ENCODE peak calls at places on chromosomes 13 and 19, in eight cellular contexts. Z, J, V, P, T, Q, S and N are unnamed samples.

GRCh38 chr13:75101997-75102720 is 379.8 kb downstream of the TBC1D4 start:
- DNase-seq in Z (no peak), J (no peak), V (no peak), P (peak), T (no peak), Q (no peak), S (no peak), N (no peak)

GRCh38 chr19:10852098-10852800 is 4.0 kb downstream of the C19orf38 start:
- DNase-seq in Z (no peak), J (no peak), V (no peak), P (peak), T (no peak), Q (no peak), S (peak), N (peak)

GRCh38 chr13:59931621-59932020 is 232.1 kb downstream of the DIAPH3 start:
- DNase-seq in Z (no peak), J (no peak), V (no peak), P (no peak), T (no peak), Q (no peak), S (no peak), N (no peak)

GRCh38 chr19:3361384-3362216 is 4.8 kb upstream of the NFIC start:
- DNase-seq in Z (no peak), J (no peak), V (no peak), P (no peak), T (no peak), Q (no peak), S (no peak), N (no peak)

GRCh38 chr13:24148414-24149305 is 11.9 kb upstream of the SPATA13 start:
- DNase-seq in Z (no peak), J (peak), V (no peak), P (peak), T (no peak), Q (peak), S (peak), N (no peak)

GRCh38 chr13:113860579-113861432 is 3.1 kb downstream of the GAS6 start:
- DNase-seq in Z (peak), J (no peak), V (no peak), P (peak), T (no peak), Q (peak), S (peak), N (no peak)

GRCh38 chr19:43662487-43662886 is 7.5 kb downstream of the PLAUR start:
- DNase-seq in Z (no peak), J (no peak), V (no peak), P (peak), T (no peak), Q (no peak), S (peak), N (no peak)

GRCh38 chr13:59483441-59484116 is 680.1 kb downstream of the DIAPH3 start:
- DNase-seq in Z (no peak), J (no peak), V (no peak), P (peak), T (no peak), Q (no peak), S (peak), N (no peak)

GRCh38 chr19:40247178-40247577 is 20.7 kb upstream of the CCNP start:
- DNase-seq in Z (no peak), J (no peak), V (no peak), P (no peak), T (no peak), Q (no peak), S (no peak), N (no peak)

GRCh38 chr13:101845501-101846012 is 393.1 kb downstream of the ITGBL1 start:
- DNase-seq in Z (no peak), J (no peak), V (no peak), P (no peak), T (no peak), Q (no peak), S (no peak), N (no peak)

GRCh38 chr13:93559718-93560117 is 333.1 kb downstream of the GPC6 start:
- DNase-seq in Z (no peak), J (no peak), V (no peak), P (peak), T (no peak), Q (no peak), S (peak), N (no peak)

GRCh38 chr19:33947565-33947964 is 150.9 kb downstream of the KCTD15 start:
- DNase-seq in Z (no peak), J (no peak), V (no peak), P (peak), T (no peak), Q (no peak), S (no peak), N (no peak)
- TF ChIP-seq CTCF in Z (no peak), J (no peak), V (no peak), P (peak), T (no peak), Q (no peak), S (peak), N (peak)

GRCh38 chr19:31478241-31478640 is 129.0 kb upstream of the TSHZ3 start:
- DNase-seq in Z (no peak), J (no peak), V (no peak), P (no peak), T (no peak), Q (no peak), S (no peak), N (no peak)
- TF ChIP-seq CTCF in Z (no peak), J (no peak), V (no peak), P (no peak), T (no peak), Q (no peak), S (no peak), N (no peak)

DNA sequence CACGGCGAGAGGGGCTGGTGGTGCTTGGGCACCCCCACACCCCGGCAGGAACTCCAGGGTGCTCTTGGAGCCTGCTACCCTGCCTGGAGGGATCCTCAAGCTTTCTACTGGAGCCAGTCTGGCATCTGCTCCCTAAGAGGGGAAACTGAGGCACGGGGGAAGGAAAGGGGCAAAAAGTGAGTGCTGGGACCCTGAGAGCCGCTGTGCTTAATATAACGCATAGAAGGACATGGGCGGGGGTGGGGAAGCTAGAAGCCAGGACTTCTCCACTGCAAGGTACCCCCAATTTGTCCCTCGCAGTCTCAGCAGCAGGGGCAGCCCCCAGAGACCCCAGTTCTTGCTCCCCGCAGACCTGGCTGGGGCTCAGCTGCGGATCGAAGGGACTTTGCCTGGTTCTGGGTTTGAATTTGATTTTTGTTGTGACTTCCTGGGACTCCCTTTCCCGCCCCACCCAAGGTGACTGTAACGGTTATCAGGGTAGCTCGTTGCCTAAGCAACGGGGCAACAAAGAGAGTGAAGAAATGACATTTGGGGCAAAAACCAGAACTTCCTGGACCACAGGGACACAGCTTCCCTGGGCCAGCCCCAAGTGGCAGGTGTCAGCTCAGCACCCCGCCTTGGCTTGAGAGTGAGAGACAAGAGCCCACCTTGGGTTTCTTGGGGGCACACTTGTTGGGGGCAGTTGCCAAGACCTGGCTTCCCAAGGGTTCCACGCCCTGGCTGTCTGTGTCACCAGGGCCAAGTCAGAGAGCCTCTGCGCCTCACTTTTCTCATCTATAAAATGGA is 638 bp downstream of the ADGRE5 start:
- DNase-seq in Z (peak), J (no peak), V (no peak), P (peak), T (peak), Q (peak), S (peak), N (peak)
- TF ChIP-seq CTCF in Z (no peak), J (no peak), V (no peak), P (no peak), T (peak), Q (no peak), S (no peak), N (no peak)

GRCh38 chr19:42176990-42177685 is 40.3 kb downstream of the DEDD2 start:
- DNase-seq in Z (peak), J (peak), V (peak), P (peak), T (peak), Q (peak), S (peak), N (peak)
- TF ChIP-seq CTCF in Z (peak), J (peak), V (no peak), P (peak), T (no peak), Q (peak), S (peak), N (peak)